ENCODE peak calls at places on chromosomes 3 and 15, in nine cellular contexts. F is hippocampal formation; Q is stimulated activated CD4-positive, alpha-beta T cell treated with anti-CD3 and anti-CD28 coated beads, TNF-alpha, amount 100 ng/mL, for 24 hours; I is body of pancreas; L is mesothelial cell of epicardium; U is breast epithelium; E is GM12891; T is stimulated activated naive CD8-positive, alpha-beta T cell treated with anti-CD3 and anti-CD28 coated beads, Interleukin-15, Interleukin-2, amounts not matched to agents 100 U/mL and 50 U/mL, for 24 hours; D is SJSA1. K is an unnamed sample.

GRCh38 chr3:194138098-194138474 is 2.1 kb downstream of the HES1 start:
- DNase-seq in F (no peak), Q (no peak), I (no peak), L (no peak), U (no peak), E (no peak), T (no peak), D (peak; percentile 57), K (peak; percentile 27)

GRCh38 chr3:84904819-84905555 is 53.8 kb upstream of the CADM2 start:
- DNase-seq in F (no peak), Q (no peak), I (no peak), L (no peak), U (no peak), E (no peak), T (no peak), D (no peak), K (no peak)

GRCh38 chr3:77370413-77370812 is 330.5 kb downstream of the ROBO2 start:
- DNase-seq in F (no peak), Q (no peak), I (no peak), L (no peak), U (no peak), E (no peak), T (no peak), D (no peak), K (peak; percentile 67)

GRCh38 chr3:4582634-4583033 is 89.5 kb downstream of the ITPR1 start:
- DNase-seq in F (no peak), Q (no peak), I (no peak), L (no peak), U (no peak), E (no peak), T (no peak), D (peak; percentile 36), K (peak; percentile 42)

GRCh38 chr15:38002883-38003477 is 68.5 kb downstream of the TMCO5A start:
- DNase-seq in F (peak; percentile 16), Q (no peak), I (peak; percentile 49), L (no peak), U (no peak), E (no peak), T (peak; percentile 30), D (peak; percentile 32), K (peak; percentile 78)

GRCh38 chr3:121626495-121626894 is 33.3 kb downstream of the FBXO40 start:
- DNase-seq in F (no peak), Q (no peak), I (no peak), L (no peak), U (no peak), E (no peak), T (no peak), D (no peak), K (no peak)

GRCh38 chr15:52710710-52711107 is 31.5 kb upstream of the ATOSA start:
- DNase-seq in F (no peak), Q (no peak), I (no peak), L (no peak), U (no peak), E (no peak), T (no peak), D (no peak), K (no peak)

GRCh38 chr15:90029024-90029423 is 27.9 kb downstream of the ZNF710 start:
- DNase-seq in F (no peak), Q (no peak), I (peak; percentile 79), L (no peak), U (no peak), E (no peak), T (no peak), D (no peak), K (no peak)

GRCh38 chr3:13078158-13078905 is 5.1 kb upstream of the IQSEC1 start:
- DNase-seq in F (peak; percentile 62), Q (no peak), I (peak; percentile 73), L (no peak), U (no peak), E (no peak), T (no peak), D (no peak), K (no peak)

GRCh38 chr3:171813897-171814460 is 3.7 kb upstream of the PLD1 start:
- DNase-seq in F (no peak), Q (no peak), I (no peak), L (no peak), U (no peak), E (no peak), T (peak; percentile 31), D (no peak), K (peak; percentile 39)

GRCh38 chr3:127714866-127715265 is 42.1 kb downstream of the ABTB1 start:
- DNase-seq in F (no peak), Q (no peak), I (peak; percentile 3), L (no peak), U (no peak), E (no peak), T (no peak), D (no peak), K (no peak)

GRCh38 chr3:112894258-112894657 is 47.6 kb upstream of the CD200R1L start:
- DNase-seq in F (no peak), Q (no peak), I (no peak), L (no peak), U (no peak), E (no peak), T (no peak), D (no peak), K (peak; percentile 83)

GRCh38 chr3:193507566-193507965 is 47.1 kb downstream of the ATP13A4 start:
- DNase-seq in F (no peak), Q (no peak), I (no peak), L (no peak), U (no peak), E (no peak), T (no peak), D (no peak), K (no peak)

GRCh38 chr3:51869304-51869703 is 6.1 kb downstream of the IQCF5 start:
- DNase-seq in F (no peak), Q (no peak), I (no peak), L (no peak), U (no peak), E (no peak), T (no peak), D (no peak), K (no peak)

GRCh38 chr3:36443042-36443686 is 62.9 kb downstream of the STAC start:
- DNase-seq in F (no peak), Q (no peak), I (no peak), L (no peak), U (no peak), E (no peak), T (no peak), D (no peak), K (no peak)